ENCODE peak calls at places on chromosomes 5 and 9, in eight cellular contexts. One of them, this sample, is unnamed.

GRCh38 chr5:171524461-171524860 is 105.0 kb downstream of the FGF18 start:
- DNase-seq in A549: no peak
- DNase-seq in adrenal gland: no peak
- DNase-seq in brain microvascular endothelial cell: no peak
- DNase-seq in ovary: peak; percentile 70
- DNase-seq in sigmoid colon: no peak
- DNase-seq in neural crest cell: no peak
- DNase-seq in mesothelial cell of epicardium: no peak
- DNase-seq in this sample: no peak

GRCh38 chr5:147763791-147764525 is 18.6 kb downstream of the JAKMIP2 start:
- DNase-seq in neural crest cell: no peak
- DNase-seq in ovary: no peak
- DNase-seq in brain microvascular endothelial cell: peak; percentile 15
- DNase-seq in mesothelial cell of epicardium: no peak
- DNase-seq in sigmoid colon: no peak
- DNase-seq in adrenal gland: no peak
- DNase-seq in A549: no peak
- DNase-seq in this sample: no peak

GRCh38 chr9:134991808-134992754 is 74.4 kb upstream of the FCN1 start:
- DNase-seq in adrenal gland: no peak
- DNase-seq in sigmoid colon: peak; percentile 29
- DNase-seq in neural crest cell: no peak
- DNase-seq in ovary: peak; percentile 19
- DNase-seq in A549: no peak
- DNase-seq in mesothelial cell of epicardium: no peak
- DNase-seq in brain microvascular endothelial cell: no peak
- DNase-seq in this sample: no peak

GRCh38 chr5:32489791-32490581 is 45.4 kb upstream of the ZFR start:
- DNase-seq in mesothelial cell of epicardium: peak; percentile 89
- DNase-seq in neural crest cell: peak; percentile 82
- DNase-seq in adrenal gland: peak; percentile 83
- DNase-seq in brain microvascular endothelial cell: peak; percentile 66
- DNase-seq in sigmoid colon: peak; percentile 91
- DNase-seq in A549: peak; percentile 78
- DNase-seq in ovary: peak; percentile 88
- DNase-seq in this sample: peak; percentile 34

GRCh38 chr9:121735065-121735791 is 83.8 kb downstream of the DAB2IP start:
- DNase-seq in A549: peak; percentile 69
- DNase-seq in mesothelial cell of epicardium: no peak
- DNase-seq in sigmoid colon: no peak
- DNase-seq in ovary: peak; percentile 47
- DNase-seq in brain microvascular endothelial cell: peak; percentile 85
- DNase-seq in adrenal gland: no peak
- DNase-seq in neural crest cell: no peak
- DNase-seq in this sample: no peak

GRCh38 chr5:105506692-105507277 is 1944.2 kb upstream of the NUDT12 start:
- DNase-seq in sigmoid colon: no peak
- DNase-seq in mesothelial cell of epicardium: no peak
- DNase-seq in neural crest cell: no peak
- DNase-seq in adrenal gland: peak; percentile 3
- DNase-seq in A549: peak; percentile 18
- DNase-seq in ovary: no peak
- DNase-seq in brain microvascular endothelial cell: peak; percentile 63
- DNase-seq in this sample: no peak

GRCh38 chr5:79857692-79858091 is 133.4 kb downstream of the MTX3 start:
- DNase-seq in ovary: no peak
- DNase-seq in sigmoid colon: no peak
- DNase-seq in mesothelial cell of epicardium: no peak
- DNase-seq in A549: no peak
- DNase-seq in brain microvascular endothelial cell: no peak
- DNase-seq in neural crest cell: no peak
- DNase-seq in adrenal gland: no peak
- DNase-seq in this sample: no peak

GRCh38 chr5:68192679-68193060 is 22.9 kb upstream of the PIK3R1 start:
- DNase-seq in adrenal gland: no peak
- DNase-seq in ovary: no peak
- DNase-seq in mesothelial cell of epicardium: no peak
- DNase-seq in brain microvascular endothelial cell: peak; percentile 64
- DNase-seq in A549: no peak
- DNase-seq in sigmoid colon: no peak
- DNase-seq in neural crest cell: no peak
- DNase-seq in this sample: no peak

GRCh38 chr5:140481758-140482157 is 65.7 kb upstream of the EIF4EBP3 start:
- DNase-seq in brain microvascular endothelial cell: peak; percentile 9
- DNase-seq in A549: no peak
- DNase-seq in ovary: no peak
- DNase-seq in mesothelial cell of epicardium: no peak
- DNase-seq in adrenal gland: no peak
- DNase-seq in neural crest cell: no peak
- DNase-seq in sigmoid colon: no peak
- DNase-seq in this sample: no peak

GRCh38 chr5:149439899-149440655 is 61.0 kb upstream of the IL17B start:
- DNase-seq in adrenal gland: peak; percentile 48
- DNase-seq in sigmoid colon: no peak
- DNase-seq in brain microvascular endothelial cell: no peak
- DNase-seq in mesothelial cell of epicardium: no peak
- DNase-seq in A549: peak; percentile 95
- DNase-seq in ovary: no peak
- DNase-seq in neural crest cell: no peak
- DNase-seq in this sample: no peak

GRCh38 chr9:134396825-134397224 is 70.6 kb downstream of the RXRA start:
- DNase-seq in mesothelial cell of epicardium: no peak
- DNase-seq in adrenal gland: no peak
- DNase-seq in sigmoid colon: no peak
- DNase-seq in brain microvascular endothelial cell: no peak
- DNase-seq in A549: no peak
- DNase-seq in ovary: no peak
- DNase-seq in neural crest cell: no peak
- DNase-seq in this sample: no peak

GRCh38 chr9:112784020-112784788 is 33.6 kb downstream of the SNX30 start:
- DNase-seq in brain microvascular endothelial cell: no peak
- DNase-seq in sigmoid colon: no peak
- DNase-seq in neural crest cell: peak; percentile 11
- DNase-seq in ovary: no peak
- DNase-seq in A549: no peak
- DNase-seq in mesothelial cell of epicardium: no peak
- DNase-seq in adrenal gland: no peak
- DNase-seq in this sample: no peak

GRCh38 chr5:111079846-111080245 is 8.3 kb downstream of the TSLP start:
- DNase-seq in neural crest cell: no peak
- DNase-seq in mesothelial cell of epicardium: no peak
- DNase-seq in A549: no peak
- DNase-seq in sigmoid colon: no peak
- DNase-seq in brain microvascular endothelial cell: no peak
- DNase-seq in adrenal gland: no peak
- DNase-seq in ovary: no peak
- DNase-seq in this sample: no peak

GRCh38 chr9:129623331-129623730 is 2.4 kb upstream of the C9orf50 start:
- DNase-seq in mesothelial cell of epicardium: no peak
- DNase-seq in sigmoid colon: no peak
- DNase-seq in ovary: no peak
- DNase-seq in neural crest cell: no peak
- DNase-seq in adrenal gland: no peak
- DNase-seq in A549: no peak
- DNase-seq in brain microvascular endothelial cell: peak; percentile 79
- DNase-seq in this sample: no peak

GRCh38 chr9:136549010-136549980 is 3.4 kb upstream of the NOTCH1 start:
- DNase-seq in adrenal gland: no peak
- DNase-seq in sigmoid colon: no peak
- DNase-seq in mesothelial cell of epicardium: no peak
- DNase-seq in neural crest cell: no peak
- DNase-seq in A549: no peak
- DNase-seq in ovary: no peak
- DNase-seq in brain microvascular endothelial cell: no peak
- DNase-seq in this sample: no peak

GRCh38 chr5:39370555-39371366 is 6.5 kb upstream of the C9 start:
- DNase-seq in sigmoid colon: no peak
- DNase-seq in neural crest cell: no peak
- DNase-seq in A549: no peak
- DNase-seq in ovary: no peak
- DNase-seq in brain microvascular endothelial cell: no peak
- DNase-seq in adrenal gland: no peak
- DNase-seq in mesothelial cell of epicardium: no peak
- DNase-seq in this sample: no peak

GRCh38 chr5:179795049-179795862 is 1.5 kb downstream of the LTC4S start:
- DNase-seq in A549: no peak
- DNase-seq in sigmoid colon: peak; percentile 70
- DNase-seq in neural crest cell: no peak
- DNase-seq in brain microvascular endothelial cell: no peak
- DNase-seq in adrenal gland: peak; percentile 60
- DNase-seq in ovary: peak; percentile 63
- DNase-seq in mesothelial cell of epicardium: no peak
- DNase-seq in this sample: no peak

GRCh38 chr9:117343416-117343815 is 71.4 kb downstream of the ASTN2 start:
- DNase-seq in brain microvascular endothelial cell: no peak
- DNase-seq in A549: no peak
- DNase-seq in neural crest cell: no peak
- DNase-seq in sigmoid colon: no peak
- DNase-seq in mesothelial cell of epicardium: no peak
- DNase-seq in adrenal gland: no peak
- DNase-seq in ovary: no peak
- DNase-seq in this sample: no peak

GRCh38 chr5:35903631-35904203 is 34.7 kb downstream of the CAPSL start:
- DNase-seq in brain microvascular endothelial cell: no peak
- DNase-seq in ovary: no peak
- DNase-seq in adrenal gland: no peak
- DNase-seq in sigmoid colon: no peak
- DNase-seq in mesothelial cell of epicardium: no peak
- DNase-seq in A549: no peak
- DNase-seq in neural crest cell: no peak
- DNase-seq in this sample: no peak

DNA sequence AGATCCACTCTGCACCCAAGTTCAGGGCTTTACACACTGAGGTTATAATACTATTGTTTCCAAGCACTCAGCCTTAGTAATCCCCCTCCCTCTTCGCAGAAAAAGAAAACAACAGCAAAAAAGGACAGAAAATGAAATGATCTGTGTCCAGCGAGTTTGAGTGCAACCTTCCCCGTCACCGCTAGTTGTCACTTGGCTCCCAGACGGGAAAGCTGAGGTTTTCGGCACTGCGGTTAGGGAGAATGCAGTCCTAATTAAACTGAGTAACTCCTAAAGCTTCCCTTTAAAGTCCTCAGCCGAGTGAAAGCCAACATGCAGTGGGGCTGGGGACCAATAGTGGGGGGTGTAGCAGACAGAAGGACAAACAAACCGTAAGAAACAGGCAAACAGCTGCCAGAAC is 786 bp downstream of the GLRA1 start:
- DNase-seq in adrenal gland: no peak
- DNase-seq in mesothelial cell of epicardium: no peak
- DNase-seq in neural crest cell: no peak
- DNase-seq in A549: peak; percentile 23
- DNase-seq in brain microvascular endothelial cell: no peak
- DNase-seq in sigmoid colon: no peak
- DNase-seq in ovary: no peak
- DNase-seq in this sample: peak; percentile 38
- TF ChIP-seq CTCF in adrenal gland: no peak
- TF ChIP-seq CTCF in mesothelial cell of epicardium: peak; percentile 16
- TF ChIP-seq CTCF in neural crest cell: peak; percentile 57
- TF ChIP-seq CTCF in A549: no peak
- TF ChIP-seq CTCF in brain microvascular endothelial cell: peak; percentile 65
- TF ChIP-seq CTCF in sigmoid colon: no peak
- TF ChIP-seq CTCF in ovary: no peak
- TF ChIP-seq CTCF in this sample: peak; percentile 77

GRCh38 chr5:132510076-132510475 is 19.5 kb upstream of the IRF1 start:
- DNase-seq in mesothelial cell of epicardium: no peak
- DNase-seq in A549: no peak
- DNase-seq in adrenal gland: no peak
- DNase-seq in sigmoid colon: no peak
- DNase-seq in ovary: no peak
- DNase-seq in brain microvascular endothelial cell: peak; percentile 70
- DNase-seq in neural crest cell: no peak
- DNase-seq in this sample: no peak

GRCh38 chr5:132504746-132505145 is 14.2 kb upstream of the IRF1 start:
- DNase-seq in neural crest cell: no peak
- DNase-seq in brain microvascular endothelial cell: no peak
- DNase-seq in ovary: no peak
- DNase-seq in A549: no peak
- DNase-seq in sigmoid colon: no peak
- DNase-seq in mesothelial cell of epicardium: no peak
- DNase-seq in adrenal gland: no peak
- DNase-seq in this sample: no peak

GRCh38 chr5:132505641-132506040 is 15.1 kb upstream of the IRF1 start:
- DNase-seq in adrenal gland: no peak
- DNase-seq in ovary: no peak
- DNase-seq in A549: no peak
- DNase-seq in mesothelial cell of epicardium: no peak
- DNase-seq in neural crest cell: no peak
- DNase-seq in brain microvascular endothelial cell: no peak
- DNase-seq in sigmoid colon: no peak
- DNase-seq in this sample: no peak

GRCh38 chr5:132503244-132503643 is 12.7 kb upstream of the IRF1 start:
- DNase-seq in ovary: no peak
- DNase-seq in adrenal gland: no peak
- DNase-seq in brain microvascular endothelial cell: no peak
- DNase-seq in mesothelial cell of epicardium: no peak
- DNase-seq in neural crest cell: no peak
- DNase-seq in sigmoid colon: no peak
- DNase-seq in A549: no peak
- DNase-seq in this sample: no peak

GRCh38 chr5:132506094-132506692 is 15.6 kb upstream of the IRF1 start:
- DNase-seq in neural crest cell: no peak
- DNase-seq in brain microvascular endothelial cell: peak; percentile 87
- DNase-seq in adrenal gland: peak; percentile 38
- DNase-seq in A549: peak; percentile 64
- DNase-seq in sigmoid colon: no peak
- DNase-seq in mesothelial cell of epicardium: no peak
- DNase-seq in ovary: no peak
- DNase-seq in this sample: no peak
- TF ChIP-seq CTCF in neural crest cell: peak; percentile 61
- TF ChIP-seq CTCF in brain microvascular endothelial cell: peak; percentile 81
- TF ChIP-seq CTCF in adrenal gland: no peak
- TF ChIP-seq CTCF in A549: peak; percentile 48
- TF ChIP-seq CTCF in sigmoid colon: peak; percentile 44
- TF ChIP-seq CTCF in mesothelial cell of epicardium: no peak
- TF ChIP-seq CTCF in ovary: peak; percentile 26
- TF ChIP-seq CTCF in this sample: peak; percentile 47

GRCh38 chr9:123091459-123091858 is 58.0 kb downstream of the GPR21 start:
- DNase-seq in brain microvascular endothelial cell: no peak
- DNase-seq in A549: no peak
- DNase-seq in sigmoid colon: no peak
- DNase-seq in ovary: no peak
- DNase-seq in adrenal gland: no peak
- DNase-seq in mesothelial cell of epicardium: no peak
- DNase-seq in neural crest cell: no peak
- DNase-seq in this sample: no peak
- TF ChIP-seq CTCF in brain microvascular endothelial cell: peak; percentile 44
- TF ChIP-seq CTCF in A549: peak; percentile 34
- TF ChIP-seq CTCF in sigmoid colon: no peak
- TF ChIP-seq CTCF in ovary: no peak
- TF ChIP-seq CTCF in adrenal gland: no peak
- TF ChIP-seq CTCF in mesothelial cell of epicardium: no peak
- TF ChIP-seq CTCF in neural crest cell: no peak
- TF ChIP-seq CTCF in this sample: peak; percentile 24

DNA sequence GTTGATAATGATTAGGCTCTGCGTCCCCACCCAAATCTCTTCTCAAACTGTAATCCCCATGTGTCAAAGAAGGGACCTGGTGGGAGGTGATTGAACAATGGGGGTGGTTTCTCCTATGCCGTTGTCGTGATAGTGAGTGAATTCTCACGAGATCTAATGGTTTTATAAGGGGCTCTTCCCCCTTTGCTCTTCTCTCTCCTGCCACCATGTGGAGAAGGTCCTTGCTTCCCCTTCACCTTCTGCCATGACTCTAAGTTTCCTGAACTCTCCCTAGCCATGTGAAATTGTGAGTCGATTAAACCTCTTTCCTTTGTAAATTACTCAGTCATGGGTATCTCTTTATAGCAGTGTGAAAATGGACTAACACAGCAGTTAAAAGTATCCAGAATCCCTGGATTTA is 715.2 kb upstream of the DMAC1 start:
- DNase-seq in brain microvascular endothelial cell: no peak
- DNase-seq in neural crest cell: no peak
- DNase-seq in sigmoid colon: no peak
- DNase-seq in mesothelial cell of epicardium: no peak
- DNase-seq in A549: no peak
- DNase-seq in adrenal gland: no peak
- DNase-seq in ovary: no peak
- DNase-seq in this sample: no peak
- TF ChIP-seq CTCF in brain microvascular endothelial cell: peak; percentile 12
- TF ChIP-seq CTCF in neural crest cell: no peak
- TF ChIP-seq CTCF in sigmoid colon: no peak
- TF ChIP-seq CTCF in mesothelial cell of epicardium: no peak
- TF ChIP-seq CTCF in A549: no peak
- TF ChIP-seq CTCF in adrenal gland: no peak
- TF ChIP-seq CTCF in ovary: no peak
- TF ChIP-seq CTCF in this sample: no peak